ENCODE peak calls at places on chromosomes 5 and 9, in seven cellular contexts. K is amniotic stem cell; R is T-helper 9 cell; A is RPMI8226; Q is Right ventricle myocardium superior; T is Calu3; U is stimulated activated CD4-positive, alpha-beta T cell treated with anti-CD3 and anti-CD28 coated beads, Interleukin-2, amount 100 ng/mL, for 48 hours. B is an unnamed sample.

GRCh38 chr5:148011407-148012124 is 52.2 kb upstream of the SPINK5 start:
- DNase-seq in U (no peak), R (no peak), K (no peak), A (no peak), Q (no peak), T (peak), B (no peak)

GRCh38 chr9:113548221-113549041 is 84.9 kb downstream of the RGS3 start:
- DNase-seq in R (no peak), U (no peak), Q (peak), A (peak), T (peak), K (no peak), B (no peak)

GRCh38 chr9:31394040-31394473 is 990.4 kb upstream of the ACO1 start:
- DNase-seq in Q (no peak), R (no peak), U (no peak), K (no peak), A (peak), T (no peak), B (no peak)

GRCh38 chr5:130715541-130715940 is 449.5 kb downstream of the HINT1 start:
- DNase-seq in K (no peak), U (no peak), T (no peak), Q (no peak), R (no peak), A (no peak), B (no peak)

GRCh38 chr5:119112151-119112550 is 41.3 kb downstream of the DMXL1 start:
- DNase-seq in A (no peak), T (no peak), U (no peak), K (no peak), R (no peak), Q (no peak), B (no peak)

GRCh38 chr5:135826994-135827671 is 7.3 kb upstream of the SLC25A48 start:
- DNase-seq in A (no peak), Q (peak), U (no peak), T (no peak), R (no peak), K (no peak), B (no peak)

GRCh38 chr5:117982691-117983090 is 1005.7 kb downstream of the DTWD2 start:
- DNase-seq in A (no peak), K (no peak), R (no peak), U (no peak), T (no peak), Q (no peak), B (no peak)

GRCh38 chr9:137009938-137010732 is 13.8 kb upstream of the CLIC3 start:
- DNase-seq in Q (no peak), K (no peak), U (no peak), T (no peak), A (no peak), R (no peak), B (no peak)

GRCh38 chr5:168951341-168951740 is 349.6 kb downstream of the SLIT3 start:
- DNase-seq in T (no peak), U (no peak), A (no peak), R (no peak), Q (no peak), K (no peak), B (no peak)

GRCh38 chr9:117359910-117360309 is 54.9 kb downstream of the ASTN2 start:
- DNase-seq in R (no peak), K (no peak), Q (no peak), A (no peak), T (no peak), U (no peak), B (no peak)

GRCh38 chr5:131430794-131431193 is 166.9 kb downstream of the CDC42SE2 start:
- DNase-seq in R (no peak), U (no peak), A (no peak), T (no peak), K (no peak), Q (no peak), B (no peak)

GRCh38 chr9:137149942-137150484 is 11.1 kb downstream of the GRIN1 start:
- DNase-seq in U (no peak), K (no peak), T (no peak), A (peak), Q (no peak), R (no peak), B (no peak)

GRCh38 chr9:137127301-137128157 is 11.4 kb upstream of the GRIN1 start:
- DNase-seq in T (peak), U (no peak), R (no peak), Q (peak), K (no peak), A (peak), B (no peak)

GRCh38 chr5:95178046-95178651 is 106.7 kb downstream of the MCTP1 start:
- DNase-seq in T (peak), R (no peak), Q (no peak), K (no peak), U (no peak), A (peak), B (no peak)